ENCODE peak calls at places on chromosomes 7 and 10, in six cellular contexts. E, U, C, V, K and Z are unnamed samples.

GRCh38 chr7:97555845-97556431 is 175.9 kb upstream of the TAC1 start:
- DNase-seq in U (no peak), C (no peak), V (no peak), K (no peak), E (no peak), Z (no peak)

GRCh38 chr7:148773344-148773743 is 74.6 kb downstream of the CUL1 start:
- DNase-seq in C (no peak), U (no peak), V (no peak), K (no peak), E (no peak), Z (peak)

GRCh38 chr10:33706191-33706590 is 371.7 kb upstream of the NRP1 start:
- DNase-seq in K (no peak), E (no peak), C (no peak), U (peak), V (peak), Z (no peak)

GRCh38 chr7:73520673-73521635 is 1.1 kb downstream of the BAZ1B start:
- DNase-seq in C (no peak), U (peak), E (no peak), K (peak), V (peak), Z (peak)

GRCh38 chr7:116512524-116513188 is 12.2 kb upstream of the CAV1 start:
- DNase-seq in K (no peak), C (no peak), E (no peak), V (peak), U (peak), Z (no peak)

GRCh38 chr10:87093461-87094372 is 926 bp downstream of the GLUD1 start:
- DNase-seq in E (peak), U (peak), K (peak), C (peak), V (peak), Z (peak)

GRCh38 chr10:131048595-131048994 is 262.9 kb downstream of the TCERG1L start:
- DNase-seq in C (no peak), U (no peak), E (no peak), K (no peak), V (no peak), Z (no peak)

GRCh38 chr7:34740840-34741239 is 82.8 kb downstream of the NPSR1 start:
- DNase-seq in C (no peak), V (no peak), K (no peak), U (no peak), E (no peak), Z (no peak)

GRCh38 chr10:125212150-125212809 is 51.9 kb upstream of the CTBP2 start:
- DNase-seq in V (no peak), C (no peak), U (no peak), E (no peak), K (no peak), Z (no peak)